ENCODE peak calls at places on chromosome 17, in eight cellular contexts. D is SHP77; A is stimulated activated CD4-positive, alpha-beta T cell treated with anti-CD3 and anti-CD28 coated beads, Interleukin-12 subunit alpha, Interleukin-12 subunit beta, amount 100 ng/mL, for 4 hours; Y is HT-29; O is occipital lobe; L is foreskin fibroblast; W is T-helper 1 cell; K is NCI-H1417. J is an unnamed sample.
A peak's percentile ranks its signal among the peaks of the same experiment; 100 is the strongest.

GRCh38 chr17:7955414-7956042 is 23.5 kb downstream of the CNTROB start:
- DNase-seq in O (no peak), D (no peak), K (no peak), W (no peak), A (no peak), Y (no peak), L (no peak), J (no peak)

GRCh38 chr17:17691468-17692263 is 10.4 kb downstream of the RAI1 start:
- DNase-seq in K (peak; percentile 20), Y (no peak), W (no peak), O (no peak), L (no peak), D (no peak), A (no peak), J (no peak)

GRCh38 chr17:81396722-81397313 is 1.6 kb downstream of the BAHCC1 start:
- DNase-seq in Y (peak; percentile 43), L (no peak), O (no peak), A (no peak), K (peak; percentile 82), W (no peak), D (peak; percentile 74), J (no peak)

GRCh38 chr17:21399476-21400203 is 23.5 kb downstream of the KCNJ12 start:
- DNase-seq in O (no peak), A (no peak), K (no peak), D (no peak), W (no peak), L (no peak), Y (no peak), J (no peak)

GRCh38 chr17:45228985-45229517 is 7.4 kb downstream of the FMNL1 start:
- DNase-seq in O (no peak), K (no peak), A (peak; percentile 81), L (peak; percentile 84), W (peak; percentile 65), D (peak; percentile 50), Y (no peak), J (peak; percentile 83)

GRCh38 chr17:80166446-80166845 is 3.4 kb upstream of the CARD14 start:
- DNase-seq in L (no peak), Y (peak; percentile 44), D (no peak), W (no peak), K (no peak), O (no peak), A (no peak), J (no peak)

GRCh38 chr17:6752068-6752909 is 3.6 kb upstream of the XAF1 start:
- DNase-seq in K (no peak), A (no peak), Y (no peak), W (no peak), D (no peak), O (no peak), L (peak; percentile 98), J (no peak)

GRCh38 chr17:17751996-17752821 is 71.0 kb downstream of the RAI1 start:
- DNase-seq in D (peak; percentile 99), O (peak; percentile 95), W (peak; percentile 95), Y (peak; percentile 84), K (no peak), L (peak; percentile 91), A (peak; percentile 98), J (peak; percentile 97)

GRCh38 chr17:40093580-40094201 is 6.7 kb downstream of the NR1D1 start:
- DNase-seq in D (no peak), A (no peak), W (no peak), O (peak; percentile 30), L (no peak), K (no peak), Y (no peak), J (no peak)

GRCh38 chr17:10579270-10579669 is 29.8 kb upstream of the MYH2 start:
- DNase-seq in Y (no peak), O (no peak), D (no peak), K (no peak), A (no peak), L (no peak), W (no peak), J (no peak)

GRCh38 chr17:3400008-3400407 is 1.8 kb upstream of the OR1E1 start:
- DNase-seq in W (no peak), A (no peak), K (no peak), D (peak; percentile 36), O (no peak), Y (no peak), L (no peak), J (no peak)

GRCh38 chr17:74368341-74369152 is 1.2 kb downstream of the GPR142 start:
- DNase-seq in L (peak; percentile 28), Y (peak; percentile 81), O (peak; percentile 74), D (peak; percentile 78), K (peak; percentile 73), A (peak; percentile 71), W (peak; percentile 49), J (peak; percentile 63)

GRCh38 chr17:70865993-70866804 is 696.9 kb downstream of the KCNJ2 start:
- DNase-seq in D (no peak), K (no peak), W (no peak), O (no peak), L (no peak), Y (no peak), A (no peak), J (no peak)

GRCh38 chr17:3935140-3935542 is 18.9 kb upstream of the P2RX1 start:
- DNase-seq in O (no peak), Y (peak; percentile 81), K (peak; percentile 51), L (peak; percentile 20), W (no peak), D (peak; percentile 93), A (peak; percentile 24), J (no peak)

GRCh38 chr17:17567114-17567513 is 24.4 kb downstream of the PEMT start:
- DNase-seq in O (no peak), A (no peak), D (no peak), L (no peak), Y (no peak), W (no peak), K (peak; percentile 23), J (no peak)

GRCh38 chr17:58248955-58249269 is 10.5 kb downstream of the LPO start:
- DNase-seq in Y (no peak), W (no peak), K (no peak), L (no peak), A (no peak), D (no peak), O (no peak), J (no peak)

GRCh38 chr17:48044851-48045250 is 3.3 kb upstream of the NFE2L1 start:
- DNase-seq in Y (no peak), L (no peak), A (no peak), D (no peak), K (no peak), W (no peak), O (no peak), J (no peak)

GRCh38 chr17:77620282-77620681 is 338.2 kb upstream of the TNRC6C start:
- DNase-seq in A (no peak), D (no peak), L (no peak), K (no peak), Y (no peak), W (no peak), O (no peak), J (no peak)

GRCh38 chr17:48647103-48647963 is 21.2 kb upstream of the HOXB9 start:
- DNase-seq in L (no peak), W (no peak), K (peak; percentile 62), D (peak; percentile 25), Y (peak; percentile 71), O (no peak), A (no peak), J (no peak)

GRCh38 chr17:43840814-43841213 is 6.2 kb upstream of the CD300LG start:
- DNase-seq in W (no peak), Y (no peak), K (no peak), D (peak; percentile 40), A (no peak), O (no peak), L (no peak), J (no peak)

J was measured in activated T-helper 9 cell treated with anti-CD3 and anti-CD28 coated beads, Interleukin-2, amount 50 U/mL, for 16 hours.